ENCODE peak calls at places on chromosomes 2 and 18, in four cellular contexts. S, W, H and X are unnamed samples.

GRCh38 chr2:128978155-128978707 is 659.6 kb upstream of the HS6ST1 start:
- DNase-seq in H (no peak), W (no peak), S (no peak), X (no peak)

GRCh38 chr2:27921880-27922589 is 31.5 kb downstream of the BABAM2 start:
- DNase-seq in S (no peak), H (no peak), W (no peak), X (no peak)

GRCh38 chr2:191740016-191740419 is 62.1 kb downstream of the NABP1 start:
- DNase-seq in S (no peak), H (peak), W (no peak), X (no peak)

GRCh38 chr18:49031511-49032188 is 80.9 kb upstream of the SMAD7 start:
- DNase-seq in H (no peak), S (peak), W (no peak), X (peak)

GRCh38 chr18:32056613-32057358 is 34.9 kb upstream of the RNF138 start:
- DNase-seq in W (no peak), H (no peak), S (no peak), X (no peak)

GRCh38 chr2:75328156-75328555 is 128.8 kb upstream of the TACR1 start:
- DNase-seq in H (no peak), S (no peak), W (no peak), X (no peak)

GRCh38 chr2:159140070-159140774 is 146.3 kb downstream of the WDSUB1 start:
- DNase-seq in S (no peak), H (no peak), W (no peak), X (no peak)

GRCh38 chr18:39462436-39462835 is 1896.8 kb upstream of the CELF4 start:
- DNase-seq in H (no peak), W (no peak), S (no peak), X (no peak)

GRCh38 chr18:66603941-66604627 is at the start of gene CDH19:
- DNase-seq in H (no peak), S (no peak), W (no peak), X (no peak)

GRCh38 chr2:126586321-126586720 is 69.6 kb upstream of the GYPC start:
- DNase-seq in H (no peak), S (no peak), W (no peak), X (no peak)

GRCh38 chr2:67260348-67261277 is 136.5 kb upstream of the ETAA1 start:
- DNase-seq in W (no peak), H (no peak), S (peak), X (no peak)

GRCh38 chr2:33602216-33602830 is 3.2 kb upstream of the FAM98A start:
- DNase-seq in S (no peak), W (peak), H (no peak), X (no peak)

DNA sequence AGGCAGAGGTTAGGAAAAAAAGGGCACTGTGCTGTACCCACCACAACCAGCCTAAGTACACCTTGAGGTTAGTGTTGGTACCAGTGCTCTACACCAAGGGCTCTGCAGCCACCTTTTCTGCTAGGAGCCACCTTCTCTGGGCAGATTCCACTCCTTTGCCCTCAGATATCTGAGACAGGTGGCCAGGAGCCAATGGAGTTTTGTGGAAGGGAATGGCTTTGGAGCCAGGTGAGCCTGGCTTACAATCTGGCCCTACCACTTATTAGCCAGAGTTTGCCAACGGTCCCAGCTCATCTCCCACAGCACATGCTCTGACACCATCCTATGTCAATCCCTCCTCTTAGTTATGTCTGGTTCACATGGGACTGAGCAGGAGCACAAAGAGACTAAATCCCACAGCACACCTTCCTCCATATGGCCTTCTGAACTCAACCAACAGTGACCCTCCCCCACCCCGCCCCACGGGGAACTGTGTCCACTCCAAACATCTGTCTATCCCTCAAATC is 77.5 kb downstream of the CLHC1 start:
- DNase-seq in W (no peak), H (no peak), S (no peak), X (no peak)
- H3K27ac ChIP-seq in W (no peak), H (no peak), S (peak), X (peak)

GRCh38 chr2:10404324-10405143 is 43.6 kb downstream of the ODC1 start:
- DNase-seq in H (no peak), W (no peak), S (peak), X (no peak)
- H3K27ac ChIP-seq in H (no peak), W (peak), S (peak), X (peak)

GRCh38 chr2:47534179-47534919 is 131.4 kb downstream of the MSH2 start:
- DNase-seq in W (peak), H (no peak), S (peak), X (no peak)
- H3K27ac ChIP-seq in W (no peak), H (no peak), S (no peak), X (no peak)

GRCh38 chr2:96534131-96534530 is 2.4 kb upstream of the ARID5A start:
- DNase-seq in S (no peak), W (no peak), H (no peak), X (no peak)
- H3K27ac ChIP-seq in S (peak), W (peak), H (no peak), X (peak)

GRCh38 chr2:216650607-216651229 is 17.5 kb downstream of the IGFBP2 start:
- DNase-seq in H (no peak), S (no peak), W (no peak), X (no peak)
- H3K27ac ChIP-seq in H (no peak), S (no peak), W (no peak), X (no peak)

DNA sequence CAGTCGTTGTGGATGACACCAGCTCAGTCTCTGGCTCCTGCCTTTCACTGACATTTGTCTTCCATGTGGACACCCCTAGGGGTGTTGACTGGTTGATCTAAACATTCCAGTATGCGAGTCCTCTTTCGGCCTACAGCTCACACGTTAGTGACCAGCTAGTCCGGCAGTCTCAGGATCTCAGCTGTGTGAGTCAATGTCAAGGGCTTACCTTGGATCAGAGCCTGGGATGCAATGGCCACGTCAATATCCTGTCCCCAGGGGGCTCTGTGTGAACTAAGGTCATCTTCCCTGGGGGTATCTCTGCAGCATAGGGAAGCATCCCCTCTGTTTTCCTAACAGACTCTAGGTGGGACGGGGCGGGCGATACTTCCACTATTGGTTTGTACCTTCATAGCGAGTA is 35.1 kb upstream of the YWHAQ start:
- DNase-seq in W (no peak), S (no peak), H (no peak), X (no peak)
- H3K27ac ChIP-seq in W (no peak), S (no peak), H (no peak), X (no peak)

GRCh38 chr2:86039178-86039962 is 66.3 kb downstream of the POLR1A start:
- DNase-seq in S (peak), W (no peak), H (no peak), X (peak)
- H3K27ac ChIP-seq in S (no peak), W (no peak), H (peak), X (peak)

DNA sequence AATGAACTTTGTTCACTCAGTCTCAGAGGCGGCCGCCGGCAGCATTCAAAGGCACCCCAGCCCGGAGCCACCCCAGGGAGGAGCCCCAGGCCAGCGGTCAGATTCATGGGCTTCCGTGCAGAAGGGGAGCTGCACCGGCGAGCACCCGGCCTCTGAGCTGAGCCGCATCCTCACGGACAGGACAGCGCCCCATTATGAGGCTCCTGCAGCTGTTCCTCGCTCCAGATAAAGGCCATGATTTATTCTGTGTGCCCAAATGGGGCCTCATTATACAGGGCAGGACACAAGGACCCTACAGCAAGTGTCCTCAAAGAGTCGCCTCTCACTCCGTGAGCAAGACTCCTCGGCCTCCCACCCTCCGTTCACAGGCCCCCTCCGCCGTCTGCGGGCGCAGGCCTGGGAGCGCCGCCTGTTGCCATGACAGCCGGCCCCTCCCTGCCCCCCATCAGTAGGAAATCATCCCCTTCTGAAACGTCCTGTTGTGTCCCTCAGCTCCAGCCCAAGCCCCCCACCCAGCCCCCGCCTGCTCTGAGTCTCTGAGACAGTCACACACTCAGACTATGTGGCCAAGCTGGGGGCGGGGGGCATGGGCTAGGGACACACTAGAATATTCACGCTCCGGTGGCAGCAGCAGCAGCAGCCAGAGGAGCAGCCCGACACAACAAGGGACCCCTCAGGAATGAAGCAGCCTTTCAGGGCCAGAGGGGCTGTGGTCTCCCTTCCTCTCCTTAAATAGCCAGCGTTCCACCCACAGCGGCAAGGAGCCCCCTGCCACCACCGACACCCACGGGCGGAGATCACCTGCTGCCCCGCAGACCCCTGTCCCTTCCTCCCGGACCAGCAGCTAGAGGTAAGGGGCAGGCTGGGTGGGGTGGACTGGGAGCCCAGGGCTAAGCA is at the start of gene GPR17:
- DNase-seq in S (peak), W (no peak), H (no peak), X (no peak)
- H3K27ac ChIP-seq in S (peak), W (no peak), H (no peak), X (peak)